ENCODE peak calls at places on chromosomes 5 and 9, in nine cellular contexts. N, R, M, F, L, D, V, H and W are unnamed samples.

GRCh38 chr9:129097671-129098306 is 12.8 kb downstream of the CRAT start:
- DNase-seq in N (no peak), R (no peak), M (no peak), F (no peak), L (no peak), D (no peak), V (no peak), H (no peak), W (no peak)

GRCh38 chr9:19934301-19934868 is 145.5 kb upstream of the SLC24A2 start:
- DNase-seq in N (no peak), R (peak), M (peak), F (no peak), L (no peak), D (no peak), V (no peak), H (peak), W (peak)

GRCh38 chr9:135216666-135217431 is 129.4 kb downstream of the OLFM1 start:
- DNase-seq in N (no peak), R (no peak), M (no peak), F (no peak), L (no peak), D (no peak), V (no peak), H (no peak), W (peak)

GRCh38 chr9:98875536-98875935 is 68.1 kb downstream of the GALNT12 start:
- DNase-seq in N (no peak), R (no peak), M (no peak), F (no peak), L (no peak), D (no peak), V (no peak), H (no peak), W (no peak)

GRCh38 chr9:98453589-98454311 is 198.3 kb upstream of the TBC1D2 start:
- DNase-seq in N (no peak), R (peak), M (no peak), F (no peak), L (no peak), D (no peak), V (no peak), H (no peak), W (no peak)

GRCh38 chr5:35129921-35130485 is 82.3 kb upstream of the AGXT2 start:
- DNase-seq in N (no peak), R (peak), M (peak), F (peak), L (no peak), D (no peak), V (no peak), H (peak), W (no peak)

GRCh38 chr5:157366741-157367684 is 93.0 kb upstream of the NIPAL4 start:
- DNase-seq in N (peak), R (peak), M (no peak), F (no peak), L (no peak), D (no peak), V (no peak), H (peak), W (peak)

GRCh38 chr9:37187713-37188439 is 67.5 kb downstream of the ZCCHC7 start:
- DNase-seq in N (no peak), R (no peak), M (no peak), F (peak), L (peak), D (no peak), V (no peak), H (no peak), W (no peak)

GRCh38 chr9:68844623-68845612 is 139.9 kb downstream of the PIP5K1B start:
- DNase-seq in N (peak), R (peak), M (no peak), F (peak), L (no peak), D (no peak), V (peak), H (peak), W (peak)

GRCh38 chr5:153618857-153619256 is 128.4 kb downstream of the GRIA1 start:
- DNase-seq in N (no peak), R (no peak), M (no peak), F (no peak), L (peak), D (no peak), V (no peak), H (no peak), W (no peak)

GRCh38 chr5:124764992-124765611 is 18.7 kb upstream of the ZNF608 start:
- DNase-seq in N (no peak), R (no peak), M (no peak), F (no peak), L (no peak), D (no peak), V (no peak), H (peak), W (no peak)

GRCh38 chr5:17890501-17890900 is 256.2 kb downstream of the TAF11L14 start:
- DNase-seq in N (no peak), R (no peak), M (no peak), F (no peak), L (no peak), D (no peak), V (no peak), H (no peak), W (no peak)

GRCh38 chr5:157959355-157959754 is 100.4 kb upstream of the CLINT1 start:
- DNase-seq in N (no peak), R (no peak), M (no peak), F (no peak), L (no peak), D (no peak), V (no peak), H (no peak), W (no peak)

GRCh38 chr9:113705938-113706519 is 170.1 kb upstream of the ZNF618 start:
- DNase-seq in N (no peak), R (no peak), M (no peak), F (no peak), L (no peak), D (no peak), V (no peak), H (peak), W (no peak)

GRCh38 chr9:87836951-87837715 is 45.5 kb upstream of the SPATA31E1 start:
- DNase-seq in N (no peak), R (no peak), M (no peak), F (no peak), L (no peak), D (no peak), V (no peak), H (no peak), W (no peak)

GRCh38 chr9:81849631-81850259 is 78.5 kb upstream of the SPATA31D4 start:
- DNase-seq in N (no peak), R (no peak), M (no peak), F (no peak), L (no peak), D (no peak), V (no peak), H (no peak), W (no peak)